ENCODE peak calls at places on chromosomes 13 and 19, in five cellular contexts. X, A, R, V and E are unnamed samples.

GRCh38 chr13:47672245-47672975 is 328.7 kb downstream of the SUCLA2 start:
- DNase-seq in A (peak), R (no peak), V (no peak), X (no peak), E (no peak)

GRCh38 chr19:40960780-40961179 is 30.3 kb upstream of the CYP2B6 start:
- DNase-seq in A (no peak), V (no peak), X (no peak), R (no peak), E (no peak)

GRCh38 chr13:74253161-74253560 is 119.0 kb upstream of the KLF12 start:
- DNase-seq in V (no peak), X (no peak), A (no peak), R (no peak), E (no peak)

GRCh38 chr13:67140006-67140405 is 90.1 kb downstream of the PCDH9 start:
- DNase-seq in A (no peak), R (no peak), X (no peak), V (no peak), E (no peak)

GRCh38 chr19:14889994-14890393 is 4.1 kb upstream of the OR7A17 start:
- DNase-seq in R (no peak), V (no peak), A (no peak), X (no peak), E (no peak)

GRCh38 chr13:79533781-79534400 is 52.9 kb downstream of the NDFIP2 start:
- DNase-seq in A (no peak), R (peak), X (no peak), V (no peak), E (no peak)

GRCh38 chr13:101487046-101487830 is 34.8 kb downstream of the ITGBL1 start:
- DNase-seq in X (no peak), A (no peak), R (no peak), V (no peak), E (peak)

GRCh38 chr13:80413611-80414010 is 72.7 kb upstream of the SPRY2 start:
- DNase-seq in X (no peak), V (no peak), A (no peak), R (no peak), E (no peak)

GRCh38 chr19:23482829-23483228 is 87.6 kb upstream of the ZNF91 start:
- DNase-seq in X (no peak), V (no peak), R (no peak), A (no peak), E (no peak)

GRCh38 chr13:67299731-67300130 is 69.6 kb upstream of the PCDH9 start:
- DNase-seq in A (no peak), V (no peak), R (peak), X (no peak), E (no peak)

GRCh38 chr13:73303858-73304257 is 245.1 kb downstream of the KLF5 start:
- DNase-seq in V (no peak), X (no peak), R (peak), A (no peak), E (no peak)

GRCh38 chr13:64538711-64539110 is 2691.4 kb downstream of the PCDH9 start:
- DNase-seq in V (no peak), X (no peak), A (no peak), R (peak), E (no peak)

GRCh38 chr13:36090592-36090991 is 40.6 kb downstream of the DCLK1 start:
- DNase-seq in X (no peak), R (no peak), A (no peak), V (no peak), E (no peak)

GRCh38 chr13:20814224-20814910 is 40.6 kb upstream of the EEF1AKMT1 start:
- DNase-seq in V (no peak), X (no peak), R (peak), A (peak), E (no peak)

GRCh38 chr19:1650627-1651009 is 1.8 kb downstream of the TCF3 start:
- DNase-seq in X (peak), A (peak), R (peak), V (no peak), E (no peak)

GRCh38 chr13:110017379-110017778 is 231.0 kb upstream of the IRS2 start:
- DNase-seq in X (no peak), R (peak), V (no peak), A (peak), E (peak)

GRCh38 chr13:103299079-103299478 is 232.9 kb upstream of the SLC10A2 start:
- DNase-seq in X (no peak), A (no peak), V (peak), R (no peak), E (no peak)

GRCh38 chr13:93248627-93249047 is 22.0 kb downstream of the GPC6 start:
- DNase-seq in V (no peak), A (peak), R (peak), X (peak), E (no peak)

GRCh38 chr13:85417807-85418206 is 381.4 kb downstream of the SLITRK6 start:
- DNase-seq in X (no peak), A (no peak), V (no peak), R (no peak), E (no peak)

GRCh38 chr13:31121327-31122140 is 40.2 kb downstream of the HSPH1 start:
- DNase-seq in R (no peak), A (no peak), X (no peak), V (peak), E (no peak)

GRCh38 chr19:14517446-14517839 is 754 bp downstream of the DNAJB1 start:
- DNase-seq in V (no peak), A (no peak), R (peak), X (no peak), E (no peak)

GRCh38 chr13:72737033-72737432 is 9.3 kb downstream of the BORA start:
- DNase-seq in V (no peak), A (no peak), X (no peak), R (no peak), E (no peak)

GRCh38 chr13:112210401-112210800 is 143.5 kb downstream of the SOX1 start:
- DNase-seq in X (no peak), V (no peak), R (no peak), A (no peak), E (no peak)

GRCh38 chr19:1671716-1672037 is 19.3 kb upstream of the TCF3 start:
- DNase-seq in X (no peak), R (no peak), V (no peak), A (no peak), E (no peak)

GRCh38 chr13:36370108-36370429 is 23.9 kb upstream of the SPART start:
- DNase-seq in X (no peak), R (no peak), A (no peak), V (no peak), E (no peak)

GRCh38 chr13:59689057-59689456 is 474.7 kb downstream of the DIAPH3 start:
- DNase-seq in A (no peak), X (no peak), V (no peak), R (no peak), E (no peak)

GRCh38 chr13:24683833-24684599 is 3.8 kb downstream of the ATP12A start:
- DNase-seq in X (peak), V (peak), A (peak), R (peak), E (no peak)

GRCh38 chr13:102642475-102642874 is 45.7 kb downstream of the TPP2 start:
- DNase-seq in V (no peak), A (no peak), X (no peak), R (no peak), E (no peak)

GRCh38 chr13:75319244-75319643 is 162.7 kb downstream of the TBC1D4 start:
- DNase-seq in A (peak), V (no peak), R (peak), X (no peak), E (no peak)

GRCh38 chr13:69324109-69324886 is 783.3 kb upstream of the ATXN8OS start:
- DNase-seq in V (no peak), A (peak), R (no peak), X (peak), E (peak)

GRCh38 chr13:73608731-73609485 is 525.3 kb downstream of the KLF12 start:
- DNase-seq in A (no peak), X (no peak), V (no peak), R (no peak), E (no peak)

GRCh38 chr13:71378992-71379905 is 487.8 kb downstream of the DACH1 start:
- DNase-seq in V (no peak), R (no peak), A (peak), X (no peak), E (no peak)

GRCh38 chr19:34215006-34215665 is 39.2 kb upstream of the GARRE1 start:
- DNase-seq in V (no peak), X (no peak), A (no peak), R (no peak), E (no peak)

GRCh38 chr13:106078191-106078590 is 457.3 kb downstream of the EFNB2 start:
- DNase-seq in R (peak), A (no peak), V (no peak), X (no peak), E (peak)
- H3K4ac ChIP-seq in R (no peak), A (no peak), V (no peak), X (no peak), E (no peak)

DNA sequence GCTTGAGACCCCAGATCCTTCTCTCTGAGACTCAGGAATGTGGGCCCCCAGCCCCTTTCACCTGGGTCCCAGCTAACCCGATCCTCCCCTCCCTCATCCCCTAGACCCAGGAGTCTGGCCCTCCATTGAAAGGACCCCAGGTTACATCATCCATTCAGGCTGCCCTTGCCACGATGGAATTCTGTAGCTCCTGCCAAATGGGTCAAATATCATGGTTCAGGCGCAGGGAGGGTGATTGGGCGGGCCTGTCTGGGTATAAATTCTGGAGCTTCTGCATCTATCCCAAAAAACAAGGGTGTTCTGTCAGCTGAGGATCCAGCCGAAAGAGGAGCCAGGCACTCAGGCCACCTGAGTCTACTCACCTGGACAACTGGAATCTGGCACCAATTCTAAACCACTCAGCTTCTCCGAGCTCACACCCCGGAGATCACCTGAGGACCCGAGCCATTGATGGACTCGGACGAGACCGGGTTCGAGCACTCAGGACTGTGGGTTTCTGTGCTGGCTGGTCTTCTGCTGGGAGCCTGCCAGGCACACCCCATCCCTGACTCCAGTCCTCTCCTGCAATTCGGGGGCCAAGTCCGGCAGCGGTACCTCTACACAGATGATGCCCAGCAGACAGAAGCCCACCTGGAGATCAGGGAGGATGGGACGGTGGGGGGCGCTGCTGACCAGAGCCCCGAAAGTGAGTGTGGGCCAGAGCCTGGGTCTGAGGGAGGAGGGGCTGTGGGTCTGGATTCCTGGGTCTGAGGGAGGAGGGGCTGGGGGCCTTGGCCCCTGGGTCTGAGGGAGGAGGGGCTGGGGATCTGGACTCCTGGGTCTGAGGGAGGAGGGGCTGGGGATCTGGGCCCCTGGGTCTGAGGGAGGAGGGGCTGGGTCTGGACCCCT is 707 bp downstream of the FGF21 start:
- DNase-seq in A (no peak), R (no peak), X (no peak), V (no peak), E (no peak)
- H4K91ac ChIP-seq in A (no peak), R (no peak), X (peak), V (peak), E (no peak)

DNA sequence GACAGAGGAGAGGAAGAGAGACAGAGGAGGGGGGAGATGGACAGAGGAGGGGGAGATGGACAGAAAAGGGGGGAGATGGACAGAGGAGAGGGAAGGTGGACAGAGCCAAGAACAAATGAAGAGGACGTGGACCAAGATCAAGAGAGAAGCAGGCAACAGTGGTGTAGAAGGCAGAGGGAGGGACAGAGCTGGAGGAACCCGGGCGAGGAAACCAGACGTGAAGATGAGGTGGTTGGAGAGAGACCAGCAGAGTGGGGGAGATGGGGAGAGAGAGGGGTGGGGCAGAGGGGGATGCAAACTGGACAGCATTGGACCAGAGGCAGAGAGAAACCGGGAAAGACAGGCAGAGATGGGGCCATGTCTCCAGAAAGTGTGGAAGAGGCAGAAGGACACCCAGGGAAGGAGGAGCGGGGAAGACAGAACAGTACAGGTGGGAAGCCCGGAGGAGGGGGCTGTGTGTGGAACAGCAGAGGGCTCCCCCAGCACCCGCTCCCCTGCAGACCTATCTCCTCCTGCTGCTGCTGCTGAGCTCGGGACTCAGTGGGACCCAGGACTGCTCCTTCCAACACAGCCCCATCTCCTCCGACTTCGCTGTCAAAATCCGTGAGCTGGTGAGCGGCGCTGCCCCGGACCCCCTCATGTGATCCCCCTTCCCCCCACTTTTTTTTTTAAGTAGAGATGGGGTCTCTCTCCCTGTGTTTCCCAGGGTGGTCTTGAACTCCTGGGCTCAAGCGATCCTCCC is 1.3 kb downstream of the FLT3LG start:
- DNase-seq in R (no peak), A (no peak), V (no peak), X (no peak), E (no peak)
- H3K4me3 ChIP-seq in R (no peak), A (no peak), V (no peak), X (no peak), E (no peak)

GRCh38 chr19:13154911-13155471 is 4.8 kb downstream of the IER2 start:
- DNase-seq in A (peak), X (peak), R (peak), V (peak), E (peak)
- H3K4ac ChIP-seq in A (peak), X (no peak), R (peak), V (peak), E (peak)

GRCh38 chr13:106261450-106261849 is 274.0 kb downstream of the EFNB2 start:
- DNase-seq in X (no peak), V (no peak), A (no peak), R (no peak), E (peak)

GRCh38 chr13:106260352-106260751 is 275.1 kb downstream of the EFNB2 start:
- DNase-seq in R (no peak), V (no peak), A (no peak), X (no peak), E (no peak)

GRCh38 chr13:106263801-106264200 is 271.7 kb downstream of the EFNB2 start:
- DNase-seq in X (no peak), R (no peak), A (no peak), V (no peak), E (no peak)

GRCh38 chr13:106259928-106260327 is 275.5 kb downstream of the EFNB2 start:
- DNase-seq in R (no peak), A (no peak), X (no peak), V (no peak), E (peak)

GRCh38 chr13:106262886-106263285 is 272.6 kb downstream of the EFNB2 start:
- DNase-seq in X (no peak), V (no peak), A (no peak), R (no peak), E (peak)
- H4K91ac ChIP-seq in X (no peak), V (no peak), A (no peak), R (no peak), E (no peak)

DNA sequence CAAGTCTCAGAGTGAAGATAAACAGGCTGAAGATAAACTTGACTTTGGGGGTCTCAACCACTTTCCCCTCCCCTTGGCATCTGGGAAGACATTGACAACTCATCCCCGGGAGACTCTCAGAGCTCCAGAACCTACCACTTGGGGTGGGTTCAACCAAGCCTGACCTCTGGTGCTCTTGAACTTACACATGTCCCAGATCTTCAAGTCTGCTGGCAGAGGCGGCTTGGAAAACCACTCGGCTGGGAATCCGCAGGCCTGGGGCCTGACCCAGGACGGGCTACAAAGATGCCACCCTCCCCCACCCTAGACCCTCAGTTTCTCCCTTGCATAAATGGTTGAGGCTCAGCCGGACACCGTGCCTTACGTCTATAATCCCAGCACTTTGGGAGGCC is 512 bp downstream of the LRRC8E start:
- DNase-seq in V (no peak), X (no peak), A (no peak), R (no peak), E (no peak)
- H3K4me3 ChIP-seq in V (peak), X (peak), A (peak), R (peak), E (no peak)

GRCh38 chr19:58356971-58357797 is 3.9 kb upstream of the A1BG start:
- DNase-seq in R (no peak), X (no peak), A (no peak), V (no peak), E (no peak)

GRCh38 chr19:58355891-58356235 is 2.6 kb upstream of the A1BG start:
- DNase-seq in V (no peak), A (no peak), X (no peak), R (no peak), E (no peak)

GRCh38 chr19:58355215-58355796 is 2.0 kb upstream of the A1BG start:
- DNase-seq in V (no peak), X (no peak), A (no peak), R (no peak), E (no peak)

GRCh38 chr19:58357798-58358145 is 4.5 kb upstream of the A1BG start:
- DNase-seq in A (no peak), X (no peak), R (no peak), V (no peak), E (no peak)

GRCh38 chr19:58356236-58356970 is 3.1 kb upstream of the A1BG start:
- DNase-seq in X (no peak), V (no peak), A (no peak), R (peak), E (no peak)
- H3K4ac ChIP-seq in X (no peak), V (no peak), A (no peak), R (no peak), E (no peak)